ENCODE peak calls at places on chromosome 11, in six cellular contexts. One of them, this sample, is unnamed.

GRCh38 chr11:36192723-36193619 is 96.3 kb downstream of the COMMD9 start:
- DNase-seq in HCT116: no peak
- DNase-seq in HepG2: no peak
- DNase-seq in K562: peak
- DNase-seq in H1: no peak
- DNase-seq in SK-N-SH: no peak
- DNase-seq in this sample: no peak

GRCh38 chr11:108592591-108593213 is 866 bp downstream of the EXPH5 start:
- DNase-seq in H1: peak
- DNase-seq in SK-N-SH: peak
- DNase-seq in HepG2: no peak
- DNase-seq in K562: peak
- DNase-seq in HCT116: no peak
- DNase-seq in this sample: peak

GRCh38 chr11:121967131-121967689 is 148.8 kb downstream of the BLID start:
- DNase-seq in HepG2: no peak
- DNase-seq in SK-N-SH: no peak
- DNase-seq in HCT116: no peak
- DNase-seq in H1: no peak
- DNase-seq in K562: no peak
- DNase-seq in this sample: no peak

GRCh38 chr11:123544631-123545375 is 109.6 kb downstream of the SCN3B start:
- DNase-seq in H1: no peak
- DNase-seq in K562: no peak
- DNase-seq in SK-N-SH: peak
- DNase-seq in HepG2: no peak
- DNase-seq in HCT116: no peak
- DNase-seq in this sample: no peak

GRCh38 chr11:105821781-105822180 is 200.3 kb downstream of the MSANTD4 start:
- DNase-seq in K562: no peak
- DNase-seq in HCT116: no peak
- DNase-seq in HepG2: no peak
- DNase-seq in H1: no peak
- DNase-seq in SK-N-SH: no peak
- DNase-seq in this sample: no peak

GRCh38 chr11:102138223-102138622 is 28.0 kb downstream of the YAP1 start:
- DNase-seq in SK-N-SH: no peak
- DNase-seq in HCT116: no peak
- DNase-seq in K562: no peak
- DNase-seq in HepG2: no peak
- DNase-seq in H1: no peak
- DNase-seq in this sample: no peak

GRCh38 chr11:28140689-28141455 is 32.7 kb downstream of the METTL15 start:
- DNase-seq in SK-N-SH: no peak
- DNase-seq in K562: no peak
- DNase-seq in H1: no peak
- DNase-seq in HepG2: no peak
- DNase-seq in HCT116: peak
- DNase-seq in this sample: no peak

GRCh38 chr11:92225563-92226308 is 1.1 kb downstream of the FAT3 start:
- DNase-seq in HepG2: no peak
- DNase-seq in HCT116: no peak
- DNase-seq in SK-N-SH: peak
- DNase-seq in K562: no peak
- DNase-seq in H1: peak
- DNase-seq in this sample: no peak

GRCh38 chr11:36469063-36469462 is 41.0 kb downstream of the TRAF6 start:
- DNase-seq in HepG2: no peak
- DNase-seq in SK-N-SH: no peak
- DNase-seq in HCT116: no peak
- DNase-seq in K562: peak
- DNase-seq in H1: peak
- DNase-seq in this sample: no peak

GRCh38 chr11:64025205-64025604 is 10.5 kb upstream of the FLRT1 start:
- DNase-seq in HepG2: no peak
- DNase-seq in HCT116: no peak
- DNase-seq in K562: no peak
- DNase-seq in H1: peak
- DNase-seq in SK-N-SH: no peak
- DNase-seq in this sample: no peak

GRCh38 chr11:117688255-117688797 is 108.7 kb downstream of the DSCAML1 start:
- DNase-seq in H1: no peak
- DNase-seq in HCT116: no peak
- DNase-seq in K562: no peak
- DNase-seq in SK-N-SH: no peak
- DNase-seq in HepG2: no peak
- DNase-seq in this sample: no peak

GRCh38 chr11:13333456-13333957 is 55.9 kb downstream of the BMAL1 start:
- DNase-seq in H1: no peak
- DNase-seq in K562: no peak
- DNase-seq in HCT116: peak
- DNase-seq in HepG2: peak
- DNase-seq in SK-N-SH: no peak
- DNase-seq in this sample: no peak

GRCh38 chr11:32081901-32082300 is 9.0 kb upstream of the RCN1 start:
- DNase-seq in SK-N-SH: no peak
- DNase-seq in H1: no peak
- DNase-seq in HCT116: no peak
- DNase-seq in K562: no peak
- DNase-seq in HepG2: no peak
- DNase-seq in this sample: no peak

GRCh38 chr11:12674571-12674935 is 332 bp downstream of the TEAD1 start:
- DNase-seq in K562: peak
- DNase-seq in H1: no peak
- DNase-seq in SK-N-SH: peak
- DNase-seq in HepG2: no peak
- DNase-seq in HCT116: no peak
- DNase-seq in this sample: no peak

GRCh38 chr11:69893631-69894030 is 74.4 kb upstream of the FGF3 start:
- DNase-seq in HCT116: no peak
- DNase-seq in SK-N-SH: no peak
- DNase-seq in H1: no peak
- DNase-seq in K562: no peak
- DNase-seq in HepG2: no peak
- DNase-seq in this sample: no peak

GRCh38 chr11:34915136-34916013 is 804 bp downstream of the APIP start:
- DNase-seq in HepG2: no peak
- DNase-seq in H1: no peak
- DNase-seq in HCT116: no peak
- DNase-seq in SK-N-SH: no peak
- DNase-seq in K562: peak
- DNase-seq in this sample: peak

GRCh38 chr11:1504164-1504563 is 17.6 kb upstream of the MOB2 start:
- DNase-seq in SK-N-SH: no peak
- DNase-seq in HepG2: no peak
- DNase-seq in K562: no peak
- DNase-seq in H1: no peak
- DNase-seq in HCT116: no peak
- DNase-seq in this sample: no peak

GRCh38 chr11:67613960-67614715 is 7.4 kb downstream of the NDUFV1 start:
- DNase-seq in K562: peak
- DNase-seq in HepG2: no peak
- DNase-seq in SK-N-SH: peak
- DNase-seq in HCT116: peak
- DNase-seq in H1: peak
- DNase-seq in this sample: no peak

GRCh38 chr11:110200836-110201235 is 95.6 kb downstream of the RDX start:
- DNase-seq in HepG2: no peak
- DNase-seq in HCT116: no peak
- DNase-seq in K562: no peak
- DNase-seq in H1: no peak
- DNase-seq in SK-N-SH: no peak
- DNase-seq in this sample: no peak

GRCh38 chr11:91396243-91397133 is 828.1 kb upstream of the FAT3 start:
- DNase-seq in H1: no peak
- DNase-seq in SK-N-SH: no peak
- DNase-seq in HepG2: peak
- DNase-seq in HCT116: no peak
- DNase-seq in K562: no peak
- DNase-seq in this sample: no peak

GRCh38 chr11:47464479-47464878 is 15.5 kb upstream of the RAPSN start:
- DNase-seq in H1: no peak
- DNase-seq in K562: no peak
- DNase-seq in SK-N-SH: no peak
- DNase-seq in HCT116: no peak
- DNase-seq in HepG2: no peak
- DNase-seq in this sample: no peak
- TF ChIP-seq JUND in H1: peak
- TF ChIP-seq JUND in K562: no peak
- TF ChIP-seq JUND in SK-N-SH: no peak
- TF ChIP-seq JUND in HCT116: no peak
- TF ChIP-seq JUND in HepG2: no peak
- TF ChIP-seq JUND in this sample: no peak

DNA sequence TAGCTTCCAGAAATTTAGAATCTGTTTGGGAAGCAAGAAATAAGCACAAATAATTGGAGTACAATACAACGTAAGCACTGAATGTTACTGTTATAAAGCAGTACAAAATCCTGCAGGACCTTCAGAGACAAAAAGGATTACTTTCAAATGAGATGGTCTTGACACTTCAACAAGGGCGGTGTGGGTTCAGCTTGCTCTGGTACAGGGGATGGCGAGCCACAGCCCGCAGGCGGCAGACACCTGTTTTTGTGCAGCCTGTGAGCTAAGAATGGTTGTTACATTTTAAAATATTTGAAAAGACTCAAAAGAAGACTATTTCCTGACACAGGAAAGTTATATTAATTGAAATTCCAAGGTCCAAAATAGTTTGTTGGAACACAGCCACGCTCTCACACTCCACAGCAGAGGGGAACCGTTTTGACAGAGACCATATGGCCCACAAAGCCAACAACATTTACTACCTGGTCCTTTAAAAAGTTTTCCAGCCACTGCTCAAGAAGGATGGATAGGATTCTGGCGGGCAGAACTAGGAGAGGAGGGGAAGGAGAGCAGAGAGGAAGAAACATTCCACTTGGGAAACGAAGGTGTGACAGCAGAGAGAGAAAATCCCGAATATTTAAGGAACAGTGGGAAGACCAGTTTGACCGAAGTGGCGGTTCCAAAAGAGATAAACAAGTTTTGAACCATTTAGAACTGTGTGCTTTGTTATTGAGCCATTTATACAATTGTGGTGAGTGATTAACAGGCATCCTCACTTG is 6.3 kb downstream of the PRDM10 start:
- DNase-seq in HepG2: no peak
- DNase-seq in HCT116: no peak
- DNase-seq in SK-N-SH: no peak
- DNase-seq in H1: no peak
- DNase-seq in K562: no peak
- DNase-seq in this sample: no peak
- TF ChIP-seq JUND in HepG2: no peak
- TF ChIP-seq JUND in HCT116: no peak
- TF ChIP-seq JUND in SK-N-SH: peak
- TF ChIP-seq JUND in H1: no peak
- TF ChIP-seq JUND in K562: no peak
- TF ChIP-seq JUND in this sample: no peak

DNA sequence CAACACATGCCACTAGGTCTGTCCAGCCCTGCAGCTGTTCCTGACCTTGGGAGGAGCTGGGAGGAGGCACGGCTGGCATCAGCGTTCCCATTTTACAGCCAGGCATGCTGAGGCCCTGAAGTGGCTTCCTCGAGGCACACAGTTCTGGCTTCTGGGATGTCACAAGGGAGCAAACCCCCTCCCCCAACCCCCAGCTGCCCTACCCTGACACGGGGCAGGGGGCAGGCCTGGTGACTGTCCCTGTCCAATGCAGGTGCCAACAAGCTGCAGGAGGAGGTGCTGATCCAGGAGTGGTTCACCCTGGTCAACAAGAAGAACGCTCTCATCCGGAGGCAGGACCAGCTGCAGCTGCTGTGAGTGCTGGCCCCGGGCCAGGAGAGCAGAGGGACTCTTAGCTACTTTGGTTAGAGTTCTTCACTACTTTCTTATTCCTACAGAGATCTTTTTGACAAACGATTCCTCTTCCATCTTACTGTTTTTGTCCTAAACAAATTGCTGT is 5.3 kb downstream of the KCNK7 start:
- DNase-seq in HCT116: no peak
- DNase-seq in HepG2: no peak
- DNase-seq in K562: no peak
- DNase-seq in SK-N-SH: no peak
- DNase-seq in H1: no peak
- DNase-seq in this sample: no peak
- TF ChIP-seq JUND in HCT116: no peak
- TF ChIP-seq JUND in HepG2: no peak
- TF ChIP-seq JUND in K562: no peak
- TF ChIP-seq JUND in SK-N-SH: no peak
- TF ChIP-seq JUND in H1: no peak
- TF ChIP-seq JUND in this sample: no peak

GRCh38 chr11:77411717-77412441 is 62.0 kb downstream of the PAK1 start:
- DNase-seq in H1: peak
- DNase-seq in SK-N-SH: no peak
- DNase-seq in HepG2: no peak
- DNase-seq in HCT116: peak
- DNase-seq in K562: peak
- DNase-seq in this sample: peak

GRCh38 chr11:77410076-77410827 is 63.6 kb downstream of the PAK1 start:
- DNase-seq in H1: no peak
- DNase-seq in SK-N-SH: no peak
- DNase-seq in HepG2: no peak
- DNase-seq in K562: no peak
- DNase-seq in HCT116: no peak
- DNase-seq in this sample: no peak

GRCh38 chr11:77409046-77409445 is 64.8 kb downstream of the PAK1 start:
- DNase-seq in K562: no peak
- DNase-seq in HepG2: no peak
- DNase-seq in SK-N-SH: no peak
- DNase-seq in H1: no peak
- DNase-seq in HCT116: no peak
- DNase-seq in this sample: no peak

GRCh38 chr11:77412814-77413213 is 61.1 kb downstream of the PAK1 start:
- DNase-seq in H1: no peak
- DNase-seq in HCT116: no peak
- DNase-seq in HepG2: no peak
- DNase-seq in SK-N-SH: no peak
- DNase-seq in K562: no peak
- DNase-seq in this sample: no peak

GRCh38 chr11:77411238-77411637 is 62.7 kb downstream of the PAK1 start:
- DNase-seq in HCT116: no peak
- DNase-seq in K562: no peak
- DNase-seq in H1: no peak
- DNase-seq in SK-N-SH: no peak
- DNase-seq in HepG2: no peak
- DNase-seq in this sample: no peak
- TF ChIP-seq JUND in HCT116: no peak
- TF ChIP-seq JUND in K562: no peak
- TF ChIP-seq JUND in H1: no peak
- TF ChIP-seq JUND in SK-N-SH: no peak
- TF ChIP-seq JUND in HepG2: no peak
- TF ChIP-seq JUND in this sample: no peak

DNA sequence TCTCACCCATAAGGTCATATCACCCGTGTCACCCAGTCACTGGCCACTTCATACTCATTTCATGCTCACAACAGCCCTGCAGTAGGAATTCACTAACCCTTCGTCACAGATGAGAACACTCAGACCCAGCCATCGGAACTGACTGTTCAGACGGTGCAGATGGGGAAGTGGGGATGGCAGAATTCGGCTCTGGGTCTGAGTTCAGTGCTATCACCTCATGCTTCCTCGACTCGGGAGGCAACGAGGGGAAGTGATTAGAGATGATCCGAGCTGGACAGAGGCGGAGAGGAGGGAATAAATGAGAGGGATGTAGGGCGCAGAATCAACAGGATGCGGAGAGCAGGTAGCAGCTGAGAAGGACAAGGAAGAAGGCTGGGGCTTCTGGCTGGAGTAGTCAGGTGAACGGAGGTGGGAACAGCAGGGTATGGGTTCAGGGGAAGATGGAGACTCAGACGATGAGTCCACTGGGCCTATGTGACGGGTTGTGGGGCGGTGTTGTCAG is 4.7 kb downstream of the B3GNT6 start:
- DNase-seq in HepG2: no peak
- DNase-seq in K562: no peak
- DNase-seq in HCT116: no peak
- DNase-seq in H1: no peak
- DNase-seq in SK-N-SH: no peak
- DNase-seq in this sample: no peak
- TF ChIP-seq JUND in HepG2: no peak
- TF ChIP-seq JUND in K562: no peak
- TF ChIP-seq JUND in HCT116: no peak
- TF ChIP-seq JUND in H1: no peak
- TF ChIP-seq JUND in SK-N-SH: no peak
- TF ChIP-seq JUND in this sample: no peak

This sample was measured in T47D.